ENCODE peak calls at places on chromosomes 4 and X, in ten cellular contexts. Y is A549, J is psoas muscle, H is tibial artery, K is right atrium auricular region, U is PC-3, C is prostate gland, M is upper lobe of right lung, G is cardiac muscle cell, W is fibroblast of lung. A is an unnamed sample.

GRCh38 chrX:101219116-101219839 is at the start of gene DRP2:
- DNase-seq in Y (peak), J (no peak), H (no peak), K (no peak), U (peak), C (no peak), M (no peak), G (no peak), W (peak), A (no peak)

GRCh38 chrX:153886915-153887314 is 942 bp upstream of the L1CAM start:
- DNase-seq in Y (no peak), J (no peak), H (no peak), K (no peak), U (no peak), C (no peak), M (no peak), G (no peak), W (no peak), A (no peak)

GRCh38 chr4:89617256-89617655 is 219.7 kb downstream of the SNCA start:
- DNase-seq in Y (no peak), J (no peak), H (no peak), K (no peak), U (no peak), C (no peak), M (no peak), G (no peak), W (no peak), A (no peak)

GRCh38 chrX:43448688-43449087 is 207.4 kb upstream of the MAOA start:
- DNase-seq in Y (no peak), J (no peak), H (no peak), K (no peak), U (no peak), C (no peak), M (no peak), G (no peak), W (no peak), A (no peak)

GRCh38 chrX:9785944-9786741 is at the start of gene SHROOM2:
- DNase-seq in Y (no peak), J (no peak), H (no peak), K (no peak), U (peak), C (no peak), M (peak), G (peak), W (no peak), A (no peak)

GRCh38 chr4:158996669-158997074 is 106.2 kb upstream of the RAPGEF2 start:
- DNase-seq in Y (peak), J (no peak), H (no peak), K (no peak), U (peak), C (no peak), M (no peak), G (peak), W (peak), A (no peak)

GRCh38 chr4:143375326-143376073 is 38.8 kb downstream of the GAB1 start:
- DNase-seq in Y (no peak), J (no peak), H (no peak), K (no peak), U (peak), C (no peak), M (no peak), G (no peak), W (peak), A (peak)

GRCh38 chrX:36867143-36867542 is 141.0 kb upstream of the FAM47C start:
- DNase-seq in Y (peak), J (no peak), H (no peak), K (no peak), U (peak), C (peak), M (no peak), G (peak), W (peak), A (no peak)

GRCh38 chrX:130738638-130739195 is 164.3 kb downstream of the ENOX2 start:
- DNase-seq in Y (no peak), J (no peak), H (no peak), K (no peak), U (no peak), C (no peak), M (no peak), G (no peak), W (no peak), A (no peak)

GRCh38 chrX:154748712-154749339 is 2.1 kb downstream of the GAB3 start:
- DNase-seq in Y (peak), J (no peak), H (no peak), K (no peak), U (peak), C (no peak), M (no peak), G (peak), W (peak), A (no peak)

GRCh38 chr4:165540206-165540865 is 161.5 kb downstream of the CPE start:
- DNase-seq in Y (no peak), J (no peak), H (no peak), K (no peak), U (peak), C (no peak), M (no peak), G (no peak), W (no peak), A (no peak)

GRCh38 chr4:148412460-148412859 is 29.8 kb downstream of the NR3C2 start:
- DNase-seq in Y (no peak), J (no peak), H (no peak), K (no peak), U (no peak), C (no peak), M (no peak), G (no peak), W (no peak), A (no peak)

GRCh38 chr4:148415500-148415899 is 26.7 kb downstream of the NR3C2 start:
- DNase-seq in Y (no peak), J (no peak), H (no peak), K (no peak), U (peak), C (no peak), M (no peak), G (peak), W (peak), A (no peak)
- TF ChIP-seq CTCF in Y (no peak), J (no peak), H (peak), K (peak), U (peak), C (no peak), M (no peak), G (no peak), W (peak), A (peak)

DNA sequence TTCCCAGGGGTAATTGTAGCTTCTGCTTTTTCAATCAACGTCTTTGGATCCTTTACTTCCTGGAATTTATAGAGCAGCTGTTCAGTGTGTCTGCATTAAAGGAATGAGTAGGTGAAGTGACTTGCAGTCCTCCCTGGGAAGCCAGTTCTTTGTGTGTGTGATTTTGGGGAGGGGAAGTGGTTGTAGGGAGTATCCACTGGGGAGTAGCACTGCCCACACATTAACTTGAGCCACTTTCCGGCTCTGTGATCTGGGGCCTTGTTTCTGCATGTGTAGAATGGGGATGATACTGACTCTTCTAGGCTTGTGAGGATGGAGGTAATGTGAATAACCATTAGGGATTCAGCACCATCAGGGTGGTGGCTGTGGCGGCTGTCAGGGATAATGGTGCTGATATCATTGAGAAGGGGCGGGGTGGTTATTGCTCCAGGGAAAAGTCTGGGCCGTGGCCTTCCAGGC is 54.7 kb downstream of the TMEM131L start:
- DNase-seq in Y (no peak), J (no peak), H (no peak), K (no peak), U (no peak), C (no peak), M (no peak), G (peak), W (no peak), A (no peak)
- H3K27ac ChIP-seq in Y (no peak), J (peak), H (peak), K (no peak), U (no peak), C (no peak), M (no peak), G (no peak), W (no peak), A (no peak)

GRCh38 chr4:17647927-17648326 is 33.5 kb downstream of the MED28 start:
- DNase-seq in Y (no peak), J (no peak), H (no peak), K (peak), U (peak), C (no peak), M (no peak), G (no peak), W (no peak), A (no peak)
- TF ChIP-seq CTCF in Y (no peak), J (no peak), H (no peak), K (no peak), U (peak), C (no peak), M (no peak), G (no peak), W (no peak), A (no peak)

GRCh38 chr4:138982754-138983153 is 32.8 kb upstream of the NOCT start:
- DNase-seq in Y (no peak), J (no peak), H (no peak), K (peak), U (no peak), C (no peak), M (no peak), G (no peak), W (no peak), A (no peak)
- H3K27ac ChIP-seq in Y (no peak), J (no peak), H (peak), K (peak), U (no peak), C (no peak), M (peak), G (no peak), W (no peak), A (no peak)

DNA sequence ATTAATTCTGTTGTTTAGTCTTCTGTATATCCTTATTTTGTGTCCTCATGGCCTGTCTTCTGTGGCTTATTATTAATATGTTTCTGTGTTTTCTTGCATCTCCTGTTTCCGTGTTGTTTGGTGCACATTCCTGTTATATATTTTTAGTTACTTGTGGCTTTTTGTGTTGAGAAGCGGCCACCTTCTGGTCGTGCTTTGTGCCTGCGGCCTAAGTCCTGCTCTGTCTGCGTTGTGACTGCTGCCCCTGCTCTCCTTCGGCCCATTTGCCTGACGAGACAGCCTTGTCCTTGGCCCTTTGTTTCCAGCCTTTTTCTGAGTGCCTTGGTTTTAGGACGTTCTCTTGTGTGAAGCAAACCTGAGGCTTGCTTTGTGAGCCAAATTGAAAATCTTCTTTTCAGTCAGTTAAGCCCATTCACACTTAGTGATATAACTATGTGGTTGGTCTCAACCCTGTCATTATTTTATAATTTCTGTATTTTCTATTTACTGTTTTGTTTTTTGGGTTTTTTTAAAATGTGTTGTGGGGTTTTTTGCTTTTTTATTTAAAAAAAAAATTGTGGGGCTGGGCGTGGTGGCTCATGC is 43.8 kb downstream of the TNIP2 start:
- DNase-seq in Y (no peak), J (no peak), H (no peak), K (no peak), U (no peak), C (no peak), M (no peak), G (peak), W (peak), A (no peak)
- TF ChIP-seq CTCF in Y (no peak), J (no peak), H (no peak), K (no peak), U (peak), C (no peak), M (no peak), G (peak), W (no peak), A (no peak)

GRCh38 chrX:133838761-133839676 is 146.4 kb downstream of the GPC3 start:
- DNase-seq in Y (peak), J (no peak), H (no peak), K (no peak), U (peak), C (no peak), M (no peak), G (peak), W (peak), A (no peak)
- H3K27ac ChIP-seq in Y (no peak), J (no peak), H (no peak), K (no peak), U (no peak), C (no peak), M (no peak), G (peak), W (no peak), A (no peak)

DNA sequence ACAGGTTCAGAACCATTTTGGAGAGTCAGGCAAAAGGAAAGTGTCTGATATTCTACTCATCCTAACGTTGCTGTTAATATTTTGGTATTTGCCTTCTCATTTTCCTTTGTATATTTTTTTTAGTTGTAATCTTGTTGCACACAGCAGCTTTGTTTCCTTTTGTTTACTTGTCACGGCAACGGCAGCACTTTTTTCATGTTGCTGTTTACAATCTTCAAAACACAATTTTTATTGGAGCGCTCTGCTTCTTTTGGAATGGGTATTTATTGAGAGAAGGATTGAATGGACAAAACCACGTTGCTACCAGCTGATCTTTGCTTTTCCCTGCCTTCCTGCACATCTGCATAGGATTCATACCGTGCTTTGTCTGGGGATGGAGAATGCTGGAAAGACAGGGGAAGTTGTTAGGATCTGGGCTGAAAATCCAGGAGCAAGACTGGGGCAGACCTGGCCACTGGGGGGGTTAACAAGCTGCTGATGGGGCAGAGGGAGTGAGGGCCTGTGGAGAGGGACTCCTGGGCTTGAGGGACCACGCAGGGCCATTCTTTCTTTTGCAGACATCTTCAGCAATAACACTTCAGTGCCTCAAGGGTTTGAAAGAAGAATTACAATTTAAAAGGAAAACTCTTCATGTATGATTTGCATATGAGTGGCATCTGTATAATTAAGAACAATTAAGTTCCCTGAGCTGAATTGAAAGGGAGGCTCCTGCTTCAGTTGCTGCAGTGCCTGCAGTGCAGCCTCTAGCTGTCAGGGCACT is 69.8 kb downstream of the TMEM131L start:
- DNase-seq in Y (no peak), J (no peak), H (no peak), K (no peak), U (no peak), C (no peak), M (no peak), G (peak), W (peak), A (no peak)
- TF ChIP-seq CTCF in Y (no peak), J (no peak), H (no peak), K (no peak), U (no peak), C (no peak), M (no peak), G (no peak), W (no peak), A (no peak)

A was measured in dorsolateral prefrontal cortex.